ENCODE peak calls at places on chromosomes 16 and 17, in eight cellular contexts. One of them, this sample, is unnamed.

GRCh38 chr17:4938670-4939553 is 934 bp downstream of the SLC25A11 start:
- DNase-seq in IMR-90: no peak
- DNase-seq in T1000: no peak
- DNase-seq in GM12891: no peak
- DNase-seq in cardiac muscle cell: no peak
- DNase-seq in sciatic nerve: no peak
- DNase-seq in stimulated activated CD4-positive, alpha-beta T cell treated with anti-CD3 and anti-CD28 coated beads, Interleukin-2, amount 100 ng/mL, for 48 hours: no peak
- DNase-seq in stimulated activated CD8-positive, alpha-beta memory T cell treated with anti-CD3 and anti-CD28 coated beads, Interleukin-15, amount 100 ng/mL, for 48 hours: no peak
- DNase-seq in this sample: no peak

GRCh38 chr17:28384281-28385036 is 13.0 kb downstream of the SARM1 start:
- DNase-seq in IMR-90: no peak
- DNase-seq in cardiac muscle cell: no peak
- DNase-seq in GM12891: peak
- DNase-seq in T1000: no peak
- DNase-seq in sciatic nerve: no peak
- DNase-seq in stimulated activated CD8-positive, alpha-beta memory T cell treated with anti-CD3 and anti-CD28 coated beads, Interleukin-15, amount 100 ng/mL, for 48 hours: peak
- DNase-seq in stimulated activated CD4-positive, alpha-beta T cell treated with anti-CD3 and anti-CD28 coated beads, Interleukin-2, amount 100 ng/mL, for 48 hours: peak
- DNase-seq in this sample: no peak

GRCh38 chr17:40516581-40517285 is 15.3 kb upstream of the TNS4 start:
- DNase-seq in cardiac muscle cell: peak
- DNase-seq in T1000: no peak
- DNase-seq in GM12891: peak
- DNase-seq in stimulated activated CD4-positive, alpha-beta T cell treated with anti-CD3 and anti-CD28 coated beads, Interleukin-2, amount 100 ng/mL, for 48 hours: peak
- DNase-seq in sciatic nerve: peak
- DNase-seq in IMR-90: no peak
- DNase-seq in stimulated activated CD8-positive, alpha-beta memory T cell treated with anti-CD3 and anti-CD28 coated beads, Interleukin-15, amount 100 ng/mL, for 48 hours: peak
- DNase-seq in this sample: no peak

GRCh38 chr17:74527081-74527480 is 4.2 kb downstream of the CD300LB start:
- DNase-seq in stimulated activated CD4-positive, alpha-beta T cell treated with anti-CD3 and anti-CD28 coated beads, Interleukin-2, amount 100 ng/mL, for 48 hours: no peak
- DNase-seq in GM12891: no peak
- DNase-seq in stimulated activated CD8-positive, alpha-beta memory T cell treated with anti-CD3 and anti-CD28 coated beads, Interleukin-15, amount 100 ng/mL, for 48 hours: no peak
- DNase-seq in T1000: no peak
- DNase-seq in sciatic nerve: no peak
- DNase-seq in IMR-90: no peak
- DNase-seq in cardiac muscle cell: no peak
- DNase-seq in this sample: no peak

GRCh38 chr16:34803683-34804416 is 1344.4 kb downstream of the TP53TG3F start:
- DNase-seq in stimulated activated CD4-positive, alpha-beta T cell treated with anti-CD3 and anti-CD28 coated beads, Interleukin-2, amount 100 ng/mL, for 48 hours: no peak
- DNase-seq in cardiac muscle cell: no peak
- DNase-seq in sciatic nerve: no peak
- DNase-seq in GM12891: no peak
- DNase-seq in T1000: no peak
- DNase-seq in IMR-90: no peak
- DNase-seq in stimulated activated CD8-positive, alpha-beta memory T cell treated with anti-CD3 and anti-CD28 coated beads, Interleukin-15, amount 100 ng/mL, for 48 hours: no peak
- DNase-seq in this sample: no peak

GRCh38 chr17:44623070-44623725 is 33.1 kb upstream of the MEIOC start:
- DNase-seq in T1000: no peak
- DNase-seq in cardiac muscle cell: no peak
- DNase-seq in stimulated activated CD8-positive, alpha-beta memory T cell treated with anti-CD3 and anti-CD28 coated beads, Interleukin-15, amount 100 ng/mL, for 48 hours: no peak
- DNase-seq in stimulated activated CD4-positive, alpha-beta T cell treated with anti-CD3 and anti-CD28 coated beads, Interleukin-2, amount 100 ng/mL, for 48 hours: no peak
- DNase-seq in GM12891: no peak
- DNase-seq in sciatic nerve: no peak
- DNase-seq in IMR-90: no peak
- DNase-seq in this sample: no peak

GRCh38 chr16:88459366-88460055 is 6.4 kb downstream of the ZFPM1 start:
- DNase-seq in stimulated activated CD4-positive, alpha-beta T cell treated with anti-CD3 and anti-CD28 coated beads, Interleukin-2, amount 100 ng/mL, for 48 hours: no peak
- DNase-seq in stimulated activated CD8-positive, alpha-beta memory T cell treated with anti-CD3 and anti-CD28 coated beads, Interleukin-15, amount 100 ng/mL, for 48 hours: no peak
- DNase-seq in GM12891: no peak
- DNase-seq in IMR-90: no peak
- DNase-seq in T1000: no peak
- DNase-seq in sciatic nerve: no peak
- DNase-seq in cardiac muscle cell: peak
- DNase-seq in this sample: no peak

GRCh38 chr17:17729620-17730249 is 48.5 kb downstream of the RAI1 start:
- DNase-seq in IMR-90: no peak
- DNase-seq in GM12891: no peak
- DNase-seq in stimulated activated CD8-positive, alpha-beta memory T cell treated with anti-CD3 and anti-CD28 coated beads, Interleukin-15, amount 100 ng/mL, for 48 hours: no peak
- DNase-seq in sciatic nerve: no peak
- DNase-seq in stimulated activated CD4-positive, alpha-beta T cell treated with anti-CD3 and anti-CD28 coated beads, Interleukin-2, amount 100 ng/mL, for 48 hours: no peak
- DNase-seq in T1000: no peak
- DNase-seq in cardiac muscle cell: no peak
- DNase-seq in this sample: no peak

GRCh38 chr17:81814748-81815645 is 11.0 kb downstream of the GCGR start:
- DNase-seq in cardiac muscle cell: no peak
- DNase-seq in stimulated activated CD4-positive, alpha-beta T cell treated with anti-CD3 and anti-CD28 coated beads, Interleukin-2, amount 100 ng/mL, for 48 hours: no peak
- DNase-seq in stimulated activated CD8-positive, alpha-beta memory T cell treated with anti-CD3 and anti-CD28 coated beads, Interleukin-15, amount 100 ng/mL, for 48 hours: no peak
- DNase-seq in T1000: no peak
- DNase-seq in GM12891: no peak
- DNase-seq in sciatic nerve: no peak
- DNase-seq in IMR-90: no peak
- DNase-seq in this sample: no peak

GRCh38 chr17:66602659-66603363 is 232.1 kb upstream of the CACNG5 start:
- DNase-seq in stimulated activated CD4-positive, alpha-beta T cell treated with anti-CD3 and anti-CD28 coated beads, Interleukin-2, amount 100 ng/mL, for 48 hours: no peak
- DNase-seq in sciatic nerve: no peak
- DNase-seq in IMR-90: peak
- DNase-seq in stimulated activated CD8-positive, alpha-beta memory T cell treated with anti-CD3 and anti-CD28 coated beads, Interleukin-15, amount 100 ng/mL, for 48 hours: no peak
- DNase-seq in GM12891: no peak
- DNase-seq in T1000: no peak
- DNase-seq in cardiac muscle cell: peak
- DNase-seq in this sample: no peak

GRCh38 chr17:77591231-77591785 is 367.2 kb upstream of the TNRC6C start:
- DNase-seq in stimulated activated CD8-positive, alpha-beta memory T cell treated with anti-CD3 and anti-CD28 coated beads, Interleukin-15, amount 100 ng/mL, for 48 hours: no peak
- DNase-seq in sciatic nerve: no peak
- DNase-seq in T1000: no peak
- DNase-seq in cardiac muscle cell: no peak
- DNase-seq in GM12891: no peak
- DNase-seq in IMR-90: no peak
- DNase-seq in stimulated activated CD4-positive, alpha-beta T cell treated with anti-CD3 and anti-CD28 coated beads, Interleukin-2, amount 100 ng/mL, for 48 hours: no peak
- DNase-seq in this sample: no peak